ENCODE peak calls at places on chromosomes 3 and 15, in nine cellular contexts. One of them, this sample, is unnamed.

GRCh38 chr15:93997071-93997658 is 234.2 kb upstream of the MCTP2 start:
- DNase-seq in astrocyte: no peak
- DNase-seq in IMR-90: peak; percentile 4
- DNase-seq in right lobe of liver: no peak
- DNase-seq in ovary: no peak
- DNase-seq in neural progenitor cell: peak; percentile 21
- DNase-seq in body of pancreas: peak; percentile 32
- DNase-seq in HAP-1: peak; percentile 5
- DNase-seq in heart right ventricle: no peak
- DNase-seq in this sample: peak; percentile 23

GRCh38 chr3:156787926-156788663 is 38.1 kb upstream of the LEKR1 start:
- DNase-seq in astrocyte: peak; percentile 97
- DNase-seq in neural progenitor cell: no peak
- DNase-seq in right lobe of liver: no peak
- DNase-seq in HAP-1: no peak
- DNase-seq in IMR-90: peak; percentile 97
- DNase-seq in ovary: no peak
- DNase-seq in body of pancreas: no peak
- DNase-seq in heart right ventricle: no peak
- DNase-seq in this sample: peak; percentile 24

GRCh38 chr3:81851166-81851565 is 89.7 kb upstream of the GBE1 start:
- DNase-seq in right lobe of liver: no peak
- DNase-seq in HAP-1: no peak
- DNase-seq in ovary: no peak
- DNase-seq in heart right ventricle: no peak
- DNase-seq in astrocyte: no peak
- DNase-seq in body of pancreas: no peak
- DNase-seq in neural progenitor cell: no peak
- DNase-seq in IMR-90: no peak
- DNase-seq in this sample: no peak

GRCh38 chr3:188469228-188469885 is 315.4 kb downstream of the LPP start:
- DNase-seq in heart right ventricle: no peak
- DNase-seq in astrocyte: peak; percentile 34
- DNase-seq in HAP-1: no peak
- DNase-seq in IMR-90: no peak
- DNase-seq in neural progenitor cell: no peak
- DNase-seq in right lobe of liver: no peak
- DNase-seq in ovary: peak; percentile 24
- DNase-seq in body of pancreas: peak; percentile 6
- DNase-seq in this sample: no peak

GRCh38 chr3:39287216-39287858 is 7.5 kb upstream of the CX3CR1 start:
- DNase-seq in heart right ventricle: no peak
- DNase-seq in astrocyte: no peak
- DNase-seq in neural progenitor cell: no peak
- DNase-seq in IMR-90: no peak
- DNase-seq in body of pancreas: no peak
- DNase-seq in right lobe of liver: no peak
- DNase-seq in HAP-1: no peak
- DNase-seq in ovary: no peak
- DNase-seq in this sample: no peak

GRCh38 chr3:117788086-117788485 is 1078.5 kb downstream of the TUSC7 start:
- DNase-seq in HAP-1: peak; percentile 81
- DNase-seq in ovary: no peak
- DNase-seq in astrocyte: peak; percentile 93
- DNase-seq in heart right ventricle: no peak
- DNase-seq in neural progenitor cell: peak; percentile 63
- DNase-seq in IMR-90: peak; percentile 90
- DNase-seq in right lobe of liver: no peak
- DNase-seq in body of pancreas: peak; percentile 45
- DNase-seq in this sample: no peak

GRCh38 chr3:8539419-8539818 is 37.8 kb downstream of the LMCD1 start:
- DNase-seq in IMR-90: peak; percentile 52
- DNase-seq in ovary: no peak
- DNase-seq in astrocyte: peak; percentile 78
- DNase-seq in body of pancreas: no peak
- DNase-seq in right lobe of liver: no peak
- DNase-seq in HAP-1: no peak
- DNase-seq in heart right ventricle: no peak
- DNase-seq in neural progenitor cell: no peak
- DNase-seq in this sample: no peak

GRCh38 chr15:76209523-76209922 is 101.7 kb downstream of the ETFA start:
- DNase-seq in heart right ventricle: no peak
- DNase-seq in body of pancreas: no peak
- DNase-seq in ovary: no peak
- DNase-seq in IMR-90: no peak
- DNase-seq in HAP-1: no peak
- DNase-seq in right lobe of liver: no peak
- DNase-seq in astrocyte: no peak
- DNase-seq in neural progenitor cell: no peak
- DNase-seq in this sample: no peak

GRCh38 chr15:64905119-64905831 is 6.4 kb upstream of the ANKDD1A start:
- DNase-seq in heart right ventricle: peak; percentile 87
- DNase-seq in HAP-1: peak; percentile 72
- DNase-seq in ovary: peak; percentile 73
- DNase-seq in neural progenitor cell: peak; percentile 92
- DNase-seq in astrocyte: peak; percentile 42
- DNase-seq in body of pancreas: peak; percentile 77
- DNase-seq in right lobe of liver: peak; percentile 78
- DNase-seq in IMR-90: peak; percentile 60
- DNase-seq in this sample: peak; percentile 65

GRCh38 chr3:138314751-138315150 is 14.9 kb downstream of the NME9 start:
- DNase-seq in heart right ventricle: no peak
- DNase-seq in right lobe of liver: no peak
- DNase-seq in neural progenitor cell: no peak
- DNase-seq in body of pancreas: no peak
- DNase-seq in IMR-90: peak; percentile 31
- DNase-seq in astrocyte: peak; percentile 78
- DNase-seq in HAP-1: no peak
- DNase-seq in ovary: no peak
- DNase-seq in this sample: no peak

GRCh38 chr3:190552969-190553759 is 39.3 kb downstream of the IL1RAP start:
- DNase-seq in IMR-90: no peak
- DNase-seq in right lobe of liver: no peak
- DNase-seq in HAP-1: no peak
- DNase-seq in ovary: no peak
- DNase-seq in astrocyte: no peak
- DNase-seq in neural progenitor cell: peak; percentile 63
- DNase-seq in body of pancreas: no peak
- DNase-seq in heart right ventricle: no peak
- DNase-seq in this sample: no peak

GRCh38 chr3:158508481-158508880 is 62.5 kb upstream of the MLF1 start:
- DNase-seq in neural progenitor cell: no peak
- DNase-seq in astrocyte: peak; percentile 74
- DNase-seq in ovary: no peak
- DNase-seq in IMR-90: peak; percentile 89
- DNase-seq in heart right ventricle: no peak
- DNase-seq in HAP-1: no peak
- DNase-seq in right lobe of liver: no peak
- DNase-seq in body of pancreas: no peak
- DNase-seq in this sample: no peak

GRCh38 chr3:153621988-153622387 is 460.0 kb downstream of the RAP2B start:
- DNase-seq in IMR-90: no peak
- DNase-seq in HAP-1: no peak
- DNase-seq in neural progenitor cell: no peak
- DNase-seq in astrocyte: no peak
- DNase-seq in ovary: no peak
- DNase-seq in body of pancreas: no peak
- DNase-seq in right lobe of liver: no peak
- DNase-seq in heart right ventricle: no peak
- DNase-seq in this sample: no peak

GRCh38 chr3:187198490-187198889 is 1.2 kb downstream of the RTP1 start:
- DNase-seq in body of pancreas: no peak
- DNase-seq in astrocyte: no peak
- DNase-seq in heart right ventricle: no peak
- DNase-seq in neural progenitor cell: no peak
- DNase-seq in right lobe of liver: no peak
- DNase-seq in IMR-90: no peak
- DNase-seq in ovary: no peak
- DNase-seq in HAP-1: no peak
- DNase-seq in this sample: no peak

GRCh38 chr3:126621171-126621570 is 33.8 kb downstream of the TXNRD3 start:
- DNase-seq in astrocyte: peak; percentile 31
- DNase-seq in heart right ventricle: peak; percentile 41
- DNase-seq in neural progenitor cell: no peak
- DNase-seq in right lobe of liver: no peak
- DNase-seq in IMR-90: peak; percentile 58
- DNase-seq in ovary: no peak
- DNase-seq in body of pancreas: no peak
- DNase-seq in HAP-1: no peak
- DNase-seq in this sample: peak; percentile 3

GRCh38 chr15:60652870-60653269 is 173.9 kb upstream of the ICE2 start:
- DNase-seq in heart right ventricle: no peak
- DNase-seq in right lobe of liver: no peak
- DNase-seq in HAP-1: no peak
- DNase-seq in body of pancreas: no peak
- DNase-seq in IMR-90: no peak
- DNase-seq in ovary: no peak
- DNase-seq in astrocyte: no peak
- DNase-seq in neural progenitor cell: no peak
- DNase-seq in this sample: no peak

GRCh38 chr15:81400640-81401236 is 26.7 kb upstream of the TMC3 start:
- DNase-seq in HAP-1: peak; percentile 38
- DNase-seq in IMR-90: peak; percentile 65
- DNase-seq in astrocyte: peak; percentile 39
- DNase-seq in ovary: no peak
- DNase-seq in body of pancreas: peak; percentile 14
- DNase-seq in heart right ventricle: no peak
- DNase-seq in neural progenitor cell: peak; percentile 53
- DNase-seq in right lobe of liver: no peak
- DNase-seq in this sample: peak; percentile 63

DNA sequence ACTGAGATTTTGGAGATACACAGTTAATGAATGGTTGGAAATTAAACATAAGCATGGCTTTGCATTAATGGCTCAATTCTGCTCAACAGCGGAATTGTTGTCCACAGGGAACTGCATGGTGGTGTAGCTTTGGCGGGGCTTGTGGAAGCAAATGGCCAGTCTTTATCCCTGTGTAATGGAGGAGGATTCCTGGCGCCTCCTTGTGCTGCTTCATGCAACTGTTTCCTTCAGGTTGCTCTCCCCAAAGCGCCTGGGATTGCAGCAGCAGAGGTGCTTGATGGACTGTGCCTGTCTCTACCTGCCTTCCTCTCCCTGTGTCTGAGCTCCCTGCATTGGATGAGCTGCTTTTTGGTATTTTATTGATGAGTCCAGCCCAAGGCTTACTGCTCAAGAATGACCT is 72.9 kb upstream of the NDN start:
- DNase-seq in neural progenitor cell: peak; percentile 36
- DNase-seq in ovary: no peak
- DNase-seq in body of pancreas: no peak
- DNase-seq in right lobe of liver: no peak
- DNase-seq in HAP-1: no peak
- DNase-seq in IMR-90: no peak
- DNase-seq in heart right ventricle: no peak
- DNase-seq in astrocyte: no peak
- DNase-seq in this sample: peak; percentile 3
- H3K9me3 ChIP-seq in neural progenitor cell: peaks cover 7% of the 10 kb centered on the region
- H3K9me3 ChIP-seq in ovary: no peaks in the 10 kb centered on the region
- H3K9me3 ChIP-seq in body of pancreas: no peaks in the 10 kb centered on the region
- H3K9me3 ChIP-seq in right lobe of liver: no peaks in the 10 kb centered on the region
- H3K9me3 ChIP-seq in HAP-1: no peaks in the 10 kb centered on the region
- H3K9me3 ChIP-seq in IMR-90: peaks cover 19% of the 10 kb centered on the region
- H3K9me3 ChIP-seq in heart right ventricle: peaks cover 38% of the 10 kb centered on the region
- H3K9me3 ChIP-seq in astrocyte: no peaks in the 10 kb centered on the region
- H3K9me3 ChIP-seq in this sample: no peaks in the 10 kb centered on the region

GRCh38 chr15:52502608-52503007 is 26.1 kb downstream of the MYO5A start:
- DNase-seq in right lobe of liver: no peak
- DNase-seq in astrocyte: no peak
- DNase-seq in heart right ventricle: no peak
- DNase-seq in body of pancreas: no peak
- DNase-seq in neural progenitor cell: no peak
- DNase-seq in ovary: no peak
- DNase-seq in HAP-1: no peak
- DNase-seq in IMR-90: no peak
- DNase-seq in this sample: no peak
- H3K4me1 ChIP-seq in right lobe of liver: no peaks in the 10 kb centered on the region
- H3K4me1 ChIP-seq in astrocyte: no peaks in the 10 kb centered on the region
- H3K4me1 ChIP-seq in heart right ventricle: peaks cover 40% of the 10 kb centered on the region
- H3K4me1 ChIP-seq in body of pancreas: no peaks in the 10 kb centered on the region
- H3K4me1 ChIP-seq in neural progenitor cell: no peaks in the 10 kb centered on the region
- H3K4me1 ChIP-seq in ovary: no peaks in the 10 kb centered on the region
- H3K4me1 ChIP-seq in HAP-1: no peaks in the 10 kb centered on the region
- H3K4me1 ChIP-seq in IMR-90: peaks cover 2% of the 10 kb centered on the region
- H3K4me1 ChIP-seq in this sample: no peaks in the 10 kb centered on the region

DNA sequence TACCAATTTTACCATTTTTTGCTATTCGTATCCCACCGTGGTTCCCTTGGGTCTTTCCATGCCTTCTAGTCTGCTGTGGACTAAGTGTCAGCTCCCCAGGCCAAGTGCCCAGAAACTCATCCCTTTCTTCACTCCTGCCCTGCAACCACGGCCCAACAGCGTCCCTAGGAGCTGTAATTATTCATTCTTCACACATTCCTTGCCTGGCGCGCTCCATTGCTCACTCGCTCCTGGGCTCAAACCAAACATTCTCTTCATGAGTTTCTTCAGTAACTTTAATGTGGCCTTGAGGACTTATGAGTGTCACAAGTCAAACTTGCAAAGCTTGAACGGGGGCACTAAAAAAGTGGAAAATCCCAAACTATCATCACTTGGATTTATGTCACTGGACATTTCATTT is 15.7 kb downstream of the GABRB3 start:
- DNase-seq in ovary: no peak
- DNase-seq in HAP-1: no peak
- DNase-seq in heart right ventricle: no peak
- DNase-seq in neural progenitor cell: no peak
- DNase-seq in astrocyte: no peak
- DNase-seq in right lobe of liver: no peak
- DNase-seq in body of pancreas: no peak
- DNase-seq in IMR-90: no peak
- DNase-seq in this sample: no peak
- H3K9me3 ChIP-seq in ovary: no peaks in the 10 kb centered on the region
- H3K9me3 ChIP-seq in HAP-1: no peaks in the 10 kb centered on the region
- H3K9me3 ChIP-seq in heart right ventricle: no peaks in the 10 kb centered on the region
- H3K9me3 ChIP-seq in neural progenitor cell: no peaks in the 10 kb centered on the region
- H3K9me3 ChIP-seq in astrocyte: no peaks in the 10 kb centered on the region
- H3K9me3 ChIP-seq in right lobe of liver: no peaks in the 10 kb centered on the region
- H3K9me3 ChIP-seq in body of pancreas: no peaks in the 10 kb centered on the region
- H3K9me3 ChIP-seq in IMR-90: peaks cover 10% of the 10 kb centered on the region
- H3K9me3 ChIP-seq in this sample: no peaks in the 10 kb centered on the region

DNA sequence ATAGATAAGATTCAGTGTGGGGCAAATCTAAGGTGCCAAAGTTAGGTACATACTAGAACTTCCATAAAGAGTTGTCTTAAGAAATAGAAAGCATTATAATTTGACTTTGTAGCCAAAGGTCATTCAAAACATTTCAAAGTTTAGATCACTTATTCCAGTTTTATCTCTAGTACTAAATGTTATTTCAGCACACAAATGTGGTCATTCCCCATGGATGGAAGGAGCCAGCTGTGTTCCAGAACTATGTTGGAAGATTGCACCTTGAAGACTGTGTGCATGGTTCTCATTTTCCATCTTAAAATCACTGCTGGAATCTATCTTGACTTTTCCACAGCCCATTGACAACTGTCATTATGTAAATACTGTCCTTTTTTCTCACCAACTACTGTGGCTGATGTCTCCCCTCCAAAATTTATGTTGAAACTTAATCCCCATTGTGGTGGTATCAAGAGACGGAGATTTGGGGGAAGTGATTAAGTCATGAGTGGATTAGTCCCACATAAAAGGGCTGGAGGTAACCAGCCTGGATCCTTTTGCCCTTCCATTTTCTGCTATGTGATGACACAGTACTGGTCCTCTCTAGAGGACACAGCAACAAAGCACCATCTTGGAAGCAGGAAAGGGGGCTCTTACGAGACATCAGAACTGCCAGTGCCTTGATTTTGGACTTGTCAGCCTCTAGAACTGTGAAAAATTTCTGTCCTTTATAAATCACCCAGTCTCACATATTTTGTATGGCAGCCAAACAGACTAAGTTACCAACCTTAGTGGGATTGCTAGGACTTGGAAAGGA is 24.0 kb downstream of the TGFBR2 start:
- DNase-seq in right lobe of liver: no peak
- DNase-seq in astrocyte: no peak
- DNase-seq in body of pancreas: no peak
- DNase-seq in heart right ventricle: no peak
- DNase-seq in HAP-1: peak; percentile 31
- DNase-seq in neural progenitor cell: no peak
- DNase-seq in IMR-90: no peak
- DNase-seq in ovary: no peak
- DNase-seq in this sample: peak; percentile 30
- H3K4me1 ChIP-seq in right lobe of liver: peaks cover 27% of the 10 kb centered on the region
- H3K4me1 ChIP-seq in astrocyte: peaks cover 29% of the 10 kb centered on the region
- H3K4me1 ChIP-seq in body of pancreas: peaks cover 83% of the 10 kb centered on the region
- H3K4me1 ChIP-seq in heart right ventricle: peaks cover 100% of the 10 kb centered on the region
- H3K4me1 ChIP-seq in HAP-1: peaks cover 23% of the 10 kb centered on the region
- H3K4me1 ChIP-seq in neural progenitor cell: peaks cover 31% of the 10 kb centered on the region
- H3K4me1 ChIP-seq in IMR-90: peaks cover 21% of the 10 kb centered on the region
- H3K4me1 ChIP-seq in ovary: peaks cover 10% of the 10 kb centered on the region
- H3K4me1 ChIP-seq in this sample: peaks cover 48% of the 10 kb centered on the region

This sample was measured in SJCRH30.